ENCODE peak calls at places on chromosomes 12 and 14, in four cellular contexts. C is A549; M is body of pancreas; Y is CD8-positive, alpha-beta T cell. X is an unnamed sample.

GRCh38 chr12:53612978-53613377 is 13.2 kb downstream of the ATF7 start:
- DNase-seq in M (no peak), C (no peak), Y (no peak), X (no peak)

GRCh38 chr12:53972152-53972702 is 699 bp upstream of the HOXC11 start:
- DNase-seq in C (no peak), Y (no peak), M (no peak), X (no peak)

GRCh38 chr14:95655461-95655860 is 30.8 kb upstream of the TCL1B start:
- DNase-seq in M (no peak), Y (no peak), C (no peak), X (no peak)

GRCh38 chr12:106331594-106331993 is 26.0 kb upstream of the POLR3B start:
- DNase-seq in C (no peak), Y (no peak), M (no peak), X (no peak)

GRCh38 chr12:115070313-115070712 is 386.3 kb upstream of the TBX3 start:
- DNase-seq in Y (no peak), C (no peak), M (no peak), X (no peak)

GRCh38 chr14:103707329-103708263 is 7.7 kb downstream of the XRCC3 start:
- DNase-seq in C (no peak), M (no peak), Y (no peak), X (no peak)

GRCh38 chr14:93033983-93034670 is 81.6 kb downstream of the ITPK1 start:
- DNase-seq in C (no peak), Y (peak; percentile 70), M (no peak), X (no peak)

GRCh38 chr12:38159092-38159551 is 157.5 kb upstream of the ALG10B start:
- DNase-seq in Y (no peak), C (no peak), M (no peak), X (no peak)

GRCh38 chr14:73227812-73228781 is 9.2 kb upstream of the PAPLN start:
- DNase-seq in Y (no peak), C (peak; percentile 92), M (peak; percentile 43), X (no peak)

GRCh38 chr14:54916061-54916460 is 13.4 kb upstream of the GCH1 start:
- DNase-seq in M (no peak), Y (no peak), C (no peak), X (no peak)

GRCh38 chr12:121789800-121790748 is 3.4 kb downstream of the RHOF start:
- DNase-seq in C (no peak), M (no peak), Y (peak; percentile 97), X (peak; percentile 71)

GRCh38 chr12:109053382-109054123 is 1.2 kb downstream of the USP30 start:
- DNase-seq in C (no peak), Y (no peak), M (no peak), X (no peak)

GRCh38 chr12:109057376-109057775 is 5.0 kb downstream of the USP30 start:
- DNase-seq in C (no peak), Y (no peak), M (no peak), X (no peak)

GRCh38 chr12:109054520-109054919 is 2.1 kb downstream of the USP30 start:
- DNase-seq in C (no peak), M (no peak), Y (no peak), X (no peak)

GRCh38 chr12:109058773-109059172 is 6.4 kb downstream of the USP30 start:
- DNase-seq in C (no peak), M (no peak), Y (no peak), X (no peak)

DNA sequence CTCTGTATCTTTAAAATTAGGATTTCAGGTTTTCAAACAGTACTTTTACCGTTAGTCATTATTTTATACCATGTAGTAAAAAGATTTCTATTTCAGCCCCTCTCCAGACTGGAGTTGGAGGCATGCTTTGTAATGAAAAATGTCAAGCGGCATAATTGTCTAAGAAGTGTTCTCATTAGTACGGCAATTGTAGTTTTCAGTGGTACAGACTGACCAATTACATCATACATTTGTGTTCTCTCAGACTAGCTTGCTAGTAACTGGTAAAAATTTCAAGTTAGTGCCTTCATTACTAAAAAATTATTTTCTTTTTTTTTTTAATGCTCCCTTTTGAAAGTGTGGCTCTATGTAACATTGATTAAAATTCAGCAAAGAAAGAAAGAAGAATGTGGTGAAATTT is 4.5 kb downstream of the USP30 start:
- DNase-seq in Y (no peak), M (no peak), C (no peak), X (no peak)
- H3K27ac ChIP-seq in Y (no peak overlapping the region), M (no peak overlapping the region), C (no peak overlapping the region), X (no peak overlapping the region)

GRCh38 chr12:98951401-98951800 is 306.3 kb downstream of the APAF1 start:
- DNase-seq in M (no peak), C (no peak), Y (no peak), X (no peak)

GRCh38 chr12:98954506-98954905 is 309.4 kb downstream of the APAF1 start:
- DNase-seq in C (no peak), Y (no peak), M (no peak), X (no peak)

DNA sequence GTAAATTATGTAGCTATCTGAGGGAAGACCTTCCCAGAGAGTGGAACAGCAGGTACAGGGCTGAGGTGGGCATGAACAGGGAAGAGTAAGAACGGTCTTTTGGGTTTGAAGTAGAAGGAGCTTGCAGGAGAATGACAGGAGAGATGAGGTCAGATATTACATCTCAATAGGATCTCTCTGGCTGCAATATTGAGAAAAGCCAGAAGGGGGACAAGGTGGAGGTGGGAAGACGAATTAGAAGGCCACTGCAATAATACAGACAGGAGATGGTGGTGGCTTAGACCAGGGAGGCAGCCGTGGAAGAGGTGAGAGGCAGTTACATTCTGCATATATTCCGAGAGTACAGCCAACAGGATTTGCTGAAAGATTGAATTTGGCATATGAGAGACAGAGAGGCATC is 310.2 kb downstream of the APAF1 start:
- DNase-seq in M (no peak), C (peak; percentile 28), Y (no peak), X (no peak)
- TF ChIP-seq CTCF in M (peak; percentile 58), C (peak; percentile 30), Y (no peak), X (no peak)

DNA sequence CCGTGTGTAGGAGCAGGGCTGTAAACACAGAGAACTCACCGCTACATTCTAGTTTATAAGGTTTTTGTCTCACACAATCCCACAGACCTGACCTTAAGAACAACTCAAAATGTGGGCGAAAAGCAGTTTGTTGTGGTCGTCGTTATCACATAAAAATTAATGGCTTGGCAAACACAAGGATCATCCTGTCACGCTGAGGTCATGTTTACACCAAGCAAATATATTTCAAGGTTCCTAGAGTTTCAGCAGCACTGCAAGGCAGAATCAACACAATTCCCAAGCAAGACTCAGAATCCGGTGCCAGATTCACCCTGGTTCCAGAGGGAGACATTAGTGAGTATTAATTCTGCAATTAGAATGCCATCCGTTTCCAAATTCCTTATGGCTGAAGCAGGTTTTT is 30.1 kb upstream of the MAP1LC3B2 start:
- DNase-seq in M (peak; percentile 54), Y (no peak), C (peak; percentile 72), X (no peak)
- H3K27ac ChIP-seq in M (no peak overlapping the region), Y (no peak overlapping the region), C (peak overlapping the region; percentile 94), X (no peak overlapping the region)

DNA sequence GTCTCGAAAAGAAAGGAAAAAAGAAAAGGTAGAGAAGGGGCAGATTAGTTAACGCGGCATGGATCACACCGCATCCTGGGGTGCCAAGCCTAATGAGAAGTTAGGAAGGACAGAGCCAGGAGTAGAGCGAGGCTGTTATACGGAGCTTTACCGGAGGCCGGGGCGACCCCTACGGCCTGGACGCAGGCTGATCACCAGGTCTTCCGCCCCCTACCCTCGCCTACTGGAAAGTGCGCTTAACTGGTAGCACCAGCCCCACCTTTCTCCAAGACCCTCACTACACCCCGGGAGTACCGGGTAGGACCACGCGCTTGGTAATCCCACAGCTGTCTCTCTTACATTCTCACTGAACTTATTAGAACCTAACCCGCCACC is 33.8 kb downstream of the WBP11 start:
- DNase-seq in C (peak; percentile 21), M (peak; percentile 61), Y (no peak), X (peak; percentile 36)
- TF ChIP-seq CTCF in C (no peak), M (no peak), Y (no peak), X (no peak)

GRCh38 chr12:67659296-67659695 is 10.8 kb downstream of the DYRK2 start:
- DNase-seq in M (no peak), Y (no peak), C (no peak), X (no peak)
- H3K27ac ChIP-seq in M (no peak overlapping the region), Y (no peak overlapping the region), C (no peak overlapping the region), X (no peak overlapping the region)

GRCh38 chr12:49331360-49332222 is 5.4 kb downstream of the C1QL4 start:
- DNase-seq in M (peak; percentile 80), C (peak; percentile 90), Y (no peak), X (peak; percentile 66)
- TF ChIP-seq CTCF in M (peak; percentile 92), C (peak; percentile 82), Y (peak; percentile 49), X (peak; percentile 45)

GRCh38 chr12:52198454-52199215 is 6.8 kb upstream of the KRT80 start:
- DNase-seq in C (no peak), M (no peak), Y (no peak), X (no peak)
- H3K27ac ChIP-seq in C (peak overlapping the region; percentile 96), M (peak overlapping the region; percentile 73), Y (no peak overlapping the region), X (peak overlapping the region; percentile 66)

GRCh38 chr14:62181591-62181990 is 419.4 kb downstream of the SNAPC1 start:
- DNase-seq in C (no peak), M (no peak), Y (no peak), X (no peak)

GRCh38 chr14:62185078-62185477 is 422.9 kb downstream of the SNAPC1 start:
- DNase-seq in M (no peak), Y (no peak), C (no peak), X (no peak)

DNA sequence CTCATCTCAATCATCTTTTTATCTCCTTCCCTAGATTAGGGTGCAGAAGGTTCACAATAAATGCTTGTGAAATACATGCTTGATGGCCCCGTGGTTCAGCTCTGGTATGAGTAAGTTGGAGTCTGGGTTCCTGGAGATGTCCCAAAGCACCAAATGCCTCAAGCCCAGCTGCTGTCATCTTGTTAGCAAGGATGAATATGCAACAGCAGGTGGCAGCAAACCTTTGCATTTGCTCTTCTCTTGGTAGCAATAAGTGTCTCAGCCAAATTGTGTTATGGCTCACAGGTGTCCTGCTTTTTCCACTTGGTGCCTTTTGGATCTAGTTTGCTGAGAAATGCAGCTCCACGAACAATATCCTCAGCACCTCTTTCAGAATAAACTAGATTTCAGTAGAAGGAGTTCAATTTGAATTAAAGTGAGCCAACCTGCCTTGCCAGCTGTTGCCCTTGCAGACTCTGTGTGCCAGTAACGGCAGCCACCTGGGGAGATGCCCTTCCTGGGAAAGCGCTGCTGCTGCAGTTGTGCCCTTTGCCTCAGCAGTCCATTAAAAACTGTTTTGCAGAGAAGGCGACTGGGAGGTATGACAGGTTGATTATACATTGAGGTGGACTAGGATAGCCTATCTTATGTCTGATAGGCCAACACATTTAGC is 417.3 kb downstream of the SNAPC1 start:
- DNase-seq in Y (no peak), M (peak; percentile 69), C (peak; percentile 26), X (peak; percentile 58)
- TF ChIP-seq CTCF in Y (no peak), M (peak; percentile 68), C (peak; percentile 69), X (no peak)

GRCh38 chr12:1690578-1691122 is at the start of gene ADIPOR2:
- DNase-seq in Y (peak; percentile 94), C (peak; percentile 96), M (peak; percentile 95), X (peak; percentile 93)

GRCh38 chr12:1695836-1696670 is 5.2 kb downstream of the ADIPOR2 start:
- DNase-seq in M (no peak), C (no peak), Y (no peak), X (no peak)

GRCh38 chr12:1692895-1693294 is 2.0 kb downstream of the ADIPOR2 start:
- DNase-seq in C (no peak), M (no peak), Y (no peak), X (no peak)

GRCh38 chr12:1691123-1692007 is 495 bp downstream of the ADIPOR2 start:
- DNase-seq in C (peak; percentile 39), M (no peak), Y (no peak), X (peak; percentile 35)

GRCh38 chr12:1692221-1692620 is 1.4 kb downstream of the ADIPOR2 start:
- DNase-seq in Y (no peak), M (no peak), C (no peak), X (no peak)
- H3K27ac ChIP-seq in Y (no peak overlapping the region), M (no peak overlapping the region), C (peak overlapping the region; percentile 95), X (no peak overlapping the region)